ENCODE peak calls at places on chromosomes 4 and X, in four cellular contexts. S, T, I and Z are unnamed samples.

GRCh38 chr4:34921391-34921790 is 1322.9 kb downstream of the ARAP2 start:
- DNase-seq in S (no peak), T (no peak), I (no peak), Z (no peak)

GRCh38 chrX:147738260-147738659 is 173.5 kb upstream of the FMR1 start:
- DNase-seq in S (no peak), T (no peak), I (no peak), Z (no peak)

GRCh38 chr4:138945401-138945800 is 70.2 kb upstream of the NOCT start:
- DNase-seq in S (no peak), T (no peak), I (no peak), Z (no peak)

GRCh38 chr4:148776944-148777343 is 334.7 kb upstream of the NR3C2 start:
- DNase-seq in S (no peak), T (peak), I (peak), Z (no peak)

GRCh38 chr4:139129206-139129605 is 47.8 kb downstream of the ELF2 start:
- DNase-seq in S (no peak), T (no peak), I (peak), Z (no peak)

GRCh38 chr4:77028241-77028640 is 47.5 kb downstream of the CCNI start:
- DNase-seq in S (no peak), T (no peak), I (no peak), Z (no peak)

GRCh38 chrX:108732630-108733321 is 3.6 kb downstream of the IRS4 start:
- DNase-seq in S (no peak), T (no peak), I (no peak), Z (no peak)

GRCh38 chr4:105719214-105719613 is 10.6 kb downstream of the GSTCD start:
- DNase-seq in S (no peak), T (no peak), I (no peak), Z (no peak)

GRCh38 chr4:37889849-37890500 is 909 bp upstream of the TBC1D1 start:
- DNase-seq in S (no peak), T (no peak), I (peak), Z (no peak)

GRCh38 chr4:98938386-98938785 is 9.5 kb upstream of the EIF4E start:
- DNase-seq in S (no peak), T (peak), I (peak), Z (no peak)

GRCh38 chr4:62901101-62901500 is 1508.1 kb downstream of the TECRL start:
- DNase-seq in S (no peak), T (no peak), I (no peak), Z (no peak)

GRCh38 chr4:36348403-36348938 is 67.1 kb downstream of the DTHD1 start:
- DNase-seq in S (peak), T (no peak), I (no peak), Z (no peak)

GRCh38 chr4:151703401-151703800 is 57.4 kb downstream of the GATB start:
- DNase-seq in S (no peak), T (no peak), I (no peak), Z (no peak)

GRCh38 chr4:144356941-144357381 is 216.4 kb upstream of the GYPA start:
- DNase-seq in S (no peak), T (no peak), I (no peak), Z (no peak)

GRCh38 chr4:53962516-53963225 is 101.7 kb downstream of the CHIC2 start:
- DNase-seq in S (no peak), T (peak), I (peak), Z (no peak)

GRCh38 chrX:63889001-63889400 is 104.0 kb upstream of the ARHGEF9 start:
- DNase-seq in S (no peak), T (peak), I (peak), Z (no peak)

GRCh38 chrX:46325312-46325877 is 219.8 kb downstream of the ZNF674 start:
- DNase-seq in S (no peak), T (peak), I (peak), Z (no peak)

GRCh38 chr4:185783574-185783973 is 28.4 kb downstream of the SORBS2 start:
- DNase-seq in S (no peak), T (no peak), I (no peak), Z (no peak)

GRCh38 chrX:139204576-139204902 is 326.0 kb upstream of the F9 start:
- DNase-seq in S (no peak), T (no peak), I (no peak), Z (no peak)

GRCh38 chrX:106150701-106151100 is 17.4 kb upstream of the PWWP3B start:
- DNase-seq in S (no peak), T (no peak), I (no peak), Z (no peak)

GRCh38 chr4:2101346-2102044 is 42.4 kb downstream of the NAT8L start:
- DNase-seq in S (no peak), T (peak), I (peak), Z (no peak)

GRCh38 chrX:102129473-102129872 is 4.0 kb downstream of the TCEAL2 start:
- DNase-seq in S (no peak), T (no peak), I (peak), Z (no peak)

GRCh38 chr4:94570558-94570957 is 118.8 kb downstream of the PDLIM5 start:
- DNase-seq in S (no peak), T (no peak), I (no peak), Z (no peak)

GRCh38 chr4:47733506-47733905 is 104.4 kb downstream of the CORIN start:
- DNase-seq in S (no peak), T (no peak), I (no peak), Z (no peak)

GRCh38 chr4:106238819-106239420 is 77.1 kb downstream of the TBCK start:
- DNase-seq in S (no peak), T (peak), I (peak), Z (no peak)

GRCh38 chrX:155070038-155070437 is 898 bp downstream of the CMC4 start:
- DNase-seq in S (no peak), T (no peak), I (peak), Z (no peak)
- H3K4me3 ChIP-seq in S (peak), T (peak), I (peak), Z (peak)

GRCh38 chrX:39653656-39654055 is 444.1 kb downstream of the BCOR start:
- DNase-seq in S (no peak), T (peak), I (no peak), Z (no peak)
- H3K27ac ChIP-seq in S (no peak), T (no peak), I (no peak), Z (no peak)

DNA sequence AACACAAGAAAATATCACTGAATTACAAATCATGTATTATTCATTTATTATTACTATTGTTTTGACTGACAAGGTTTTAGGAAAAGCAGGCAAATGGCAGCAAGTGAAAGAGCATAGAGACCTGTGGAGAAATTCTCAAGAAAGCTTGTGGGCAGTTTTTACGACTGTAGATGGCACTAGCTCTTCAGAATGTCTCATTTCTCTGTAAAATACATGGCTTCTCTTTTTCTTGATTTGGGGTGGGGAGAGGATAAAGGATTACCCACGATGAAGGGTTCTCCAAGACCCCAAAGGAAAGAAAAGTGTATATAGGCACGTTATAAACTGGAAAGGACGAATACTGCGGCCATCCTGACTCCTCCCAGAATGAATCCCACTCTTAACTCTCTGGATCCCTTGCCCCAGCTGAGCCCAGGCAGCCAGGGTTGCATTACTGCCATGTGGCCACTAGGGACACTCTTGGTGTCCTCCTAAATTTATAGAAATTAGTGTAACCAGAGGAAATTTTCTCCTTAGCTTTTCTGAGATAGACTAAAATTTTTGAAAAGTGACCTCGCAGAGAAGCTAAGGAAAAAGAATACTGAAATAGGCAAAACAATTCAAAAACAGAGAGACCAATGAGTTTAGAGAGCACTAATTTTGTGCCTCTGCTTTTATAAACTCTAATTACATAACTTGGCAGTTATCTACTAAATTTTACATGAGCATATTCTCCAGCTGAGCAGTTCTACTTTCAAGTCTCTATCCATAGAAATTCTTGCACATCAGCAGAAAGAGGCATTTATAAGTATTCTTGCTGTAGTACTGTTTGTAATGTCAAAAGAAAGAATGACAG is 37.7 kb upstream of the PCDH19 start:
- DNase-seq in S (no peak), T (peak), I (peak), Z (no peak)
- H3K4me3 ChIP-seq in S (no peak), T (no peak), I (peak), Z (no peak)

GRCh38 chrX:124555036-124555595 is 208.8 kb downstream of the SH2D1A start:
- DNase-seq in S (no peak), T (peak), I (peak), Z (no peak)
- H3K27ac ChIP-seq in S (no peak), T (no peak), I (no peak), Z (no peak)

DNA sequence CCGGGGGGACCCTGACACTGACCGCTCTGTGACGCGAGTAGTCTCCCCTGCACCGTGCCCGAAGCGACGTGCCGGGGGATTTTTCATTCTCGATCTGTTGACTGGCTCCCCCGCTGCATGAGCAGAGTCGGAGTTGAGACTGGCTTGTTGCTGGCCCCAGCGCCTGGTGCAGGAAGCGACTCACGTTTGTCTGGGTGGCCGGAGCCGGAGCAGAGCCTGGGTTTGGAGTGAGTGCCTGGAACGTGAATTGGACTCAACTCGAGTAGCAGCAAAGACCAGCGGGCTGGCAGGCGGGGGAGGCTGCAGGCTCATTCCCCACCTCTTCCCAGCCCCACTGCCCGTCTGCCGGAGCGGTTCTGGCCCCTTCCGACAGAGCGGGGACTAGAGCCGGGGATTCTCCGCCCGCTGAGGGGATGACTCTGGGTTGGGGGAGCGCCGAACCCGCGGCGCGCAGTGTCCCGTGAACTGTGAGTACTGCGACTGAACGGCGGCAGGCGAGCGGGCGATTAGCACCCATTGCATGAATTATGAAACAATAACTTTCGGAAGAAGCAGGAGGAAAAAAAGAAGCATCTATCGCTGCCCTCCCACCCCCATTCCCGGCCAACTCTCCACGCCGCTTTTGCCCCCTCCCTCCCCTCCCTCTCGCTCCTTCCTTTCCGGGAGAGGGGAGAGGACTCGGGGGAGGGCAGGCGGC is 635 bp downstream of the PCDH7 start:
- DNase-seq in S (no peak), T (peak), I (peak), Z (no peak)
- H3K4me3 ChIP-seq in S (no peak), T (peak), I (peak), Z (no peak)

DNA sequence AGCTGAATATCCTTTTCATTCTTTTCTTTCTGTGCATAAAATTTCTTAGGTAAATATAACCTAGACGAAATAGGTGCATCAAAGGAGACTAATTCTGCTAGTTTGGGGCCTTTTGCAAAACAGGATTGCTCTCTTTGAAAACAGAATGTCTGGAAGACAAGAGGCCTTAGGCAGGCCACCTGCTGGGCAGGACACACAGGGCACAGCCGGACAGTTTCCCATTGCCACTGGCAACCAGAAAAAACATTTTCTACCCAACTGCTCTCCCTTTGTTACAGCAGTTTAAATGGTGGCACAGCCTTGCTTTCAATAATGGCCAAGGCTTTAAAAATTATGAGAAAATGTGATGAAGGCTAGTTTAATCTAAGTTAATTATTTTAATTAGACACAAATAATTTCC is 600.5 kb downstream of the SPRY1 start:
- DNase-seq in S (no peak), T (no peak), I (no peak), Z (no peak)
- H3K27ac ChIP-seq in S (no peak), T (no peak), I (peak), Z (no peak)

GRCh38 chr4:121377065-121377464 is 3.8 kb downstream of the QRFPR start:
- DNase-seq in S (no peak), T (no peak), I (no peak), Z (no peak)

GRCh38 chr4:121380448-121381147 is at the start of gene QRFPR:
- DNase-seq in S (no peak), T (peak), I (peak), Z (no peak)

GRCh38 chr4:121376541-121376940 is 4.3 kb downstream of the QRFPR start:
- DNase-seq in S (no peak), T (no peak), I (no peak), Z (no peak)

GRCh38 chr4:121379276-121379675 is 1.5 kb downstream of the QRFPR start:
- DNase-seq in S (no peak), T (no peak), I (no peak), Z (no peak)

GRCh38 chr4:121381148-121381462 is 287 bp upstream of the QRFPR start:
- DNase-seq in S (no peak), T (no peak), I (no peak), Z (no peak)
- H3K4me3 ChIP-seq in S (no peak), T (no peak), I (peak), Z (no peak)